ENCODE peak calls at places on chromosomes 4 and X, in nine cellular contexts. E, O, I, K, F, J, Q, N and P are unnamed samples.

GRCh38 chrX:108053218-108053617 is 8.4 kb downstream of the VSIG1 start:
- DNase-seq in E (no peak), O (no peak), I (no peak), K (no peak), F (peak), J (no peak), Q (no peak), N (no peak), P (no peak)

GRCh38 chr4:40241936-40242590 is 45.2 kb downstream of the RHOH start:
- DNase-seq in E (no peak), O (no peak), I (peak), K (no peak), F (no peak), J (no peak), Q (no peak), N (no peak), P (no peak)

GRCh38 chr4:36187723-36188333 is 56.5 kb downstream of the ARAP2 start:
- DNase-seq in E (no peak), O (no peak), I (peak), K (peak), F (peak), J (no peak), Q (no peak), N (peak), P (no peak)

GRCh38 chr4:140358281-140358680 is 15.2 kb upstream of the SCOC start:
- DNase-seq in E (no peak), O (no peak), I (no peak), K (no peak), F (no peak), J (no peak), Q (no peak), N (no peak), P (no peak)

GRCh38 chrX:105323951-105324350 is 103.5 kb upstream of the TEX13A start:
- DNase-seq in E (no peak), O (no peak), I (peak), K (peak), F (peak), J (no peak), Q (no peak), N (peak), P (peak)

GRCh38 chrX:86148024-86148511 is at the start of gene DACH2:
- DNase-seq in E (peak), O (peak), I (peak), K (peak), F (peak), J (no peak), Q (peak), N (peak), P (no peak)

GRCh38 chr4:115272185-115272584 is 158.8 kb upstream of the NDST4 start:
- DNase-seq in E (no peak), O (no peak), I (no peak), K (no peak), F (no peak), J (no peak), Q (no peak), N (no peak), P (no peak)

GRCh38 chrX:129600981-129601424 is 53.8 kb downstream of the APLN start:
- DNase-seq in E (no peak), O (no peak), I (no peak), K (peak), F (peak), J (no peak), Q (no peak), N (peak), P (no peak)

GRCh38 chr4:135197650-135198049 is 996.1 kb upstream of the PABPC4L start:
- DNase-seq in E (no peak), O (no peak), I (no peak), K (no peak), F (no peak), J (no peak), Q (no peak), N (no peak), P (no peak)

GRCh38 chr4:13860126-13860525 is 232.6 kb upstream of the BOD1L1 start:
- DNase-seq in E (no peak), O (no peak), I (no peak), K (no peak), F (peak), J (no peak), Q (no peak), N (peak), P (no peak)

GRCh38 chrX:35626124-35626523 is 172.0 kb upstream of the MAGEB16 start:
- DNase-seq in E (no peak), O (no peak), I (no peak), K (no peak), F (no peak), J (no peak), Q (no peak), N (no peak), P (no peak)

GRCh38 chr4:136277741-136278140 is 1254.6 kb downstream of the PCDH18 start:
- DNase-seq in E (no peak), O (no peak), I (peak), K (no peak), F (no peak), J (no peak), Q (no peak), N (no peak), P (no peak)

GRCh38 chr4:8860096-8860891 is 11.3 kb downstream of the HMX1 start:
- DNase-seq in E (no peak), O (no peak), I (no peak), K (no peak), F (no peak), J (no peak), Q (no peak), N (no peak), P (no peak)

GRCh38 chrX:45295587-45295986 is 94.9 kb upstream of the DIPK2B start:
- DNase-seq in E (no peak), O (no peak), I (peak), K (peak), F (peak), J (no peak), Q (no peak), N (peak), P (peak)

GRCh38 chr4:167114416-167114971 is 119.8 kb downstream of the SPOCK3 start:
- DNase-seq in E (no peak), O (no peak), I (peak), K (peak), F (no peak), J (no peak), Q (no peak), N (no peak), P (no peak)

GRCh38 chrX:30781711-30782444 is 107.2 kb downstream of the TAB3 start:
- DNase-seq in E (no peak), O (no peak), I (no peak), K (no peak), F (peak), J (no peak), Q (no peak), N (no peak), P (no peak)

GRCh38 chr4:169383724-169384123 is 113.0 kb upstream of the SH3RF1 start:
- DNase-seq in E (no peak), O (no peak), I (peak), K (peak), F (peak), J (no peak), Q (no peak), N (peak), P (peak)

GRCh38 chr4:7313361-7313811 is 121.0 kb downstream of the SORCS2 start:
- DNase-seq in E (no peak), O (no peak), I (no peak), K (no peak), F (no peak), J (no peak), Q (no peak), N (peak), P (no peak)

GRCh38 chrX:46125139-46125538 is 420.1 kb downstream of the ZNF674 start:
- DNase-seq in E (no peak), O (no peak), I (no peak), K (peak), F (no peak), J (no peak), Q (no peak), N (peak), P (no peak)

GRCh38 chrX:73267206-73267605 is 52.6 kb upstream of the NAP1L2 start:
- DNase-seq in E (peak), O (no peak), I (no peak), K (no peak), F (no peak), J (no peak), Q (no peak), N (no peak), P (no peak)

GRCh38 chr4:162837241-162837640 is 329.4 kb downstream of the NAF1 start:
- DNase-seq in E (no peak), O (no peak), I (no peak), K (no peak), F (no peak), J (no peak), Q (no peak), N (no peak), P (no peak)

GRCh38 chr4:82372874-82373815 is 646 bp downstream of the HNRNPD start:
- DNase-seq in E (peak), O (peak), I (peak), K (peak), F (peak), J (peak), Q (peak), N (peak), P (peak)

GRCh38 chr4:3862640-3863420 is 96.6 kb downstream of the ADRA2C start:
- DNase-seq in E (no peak), O (no peak), I (no peak), K (no peak), F (no peak), J (no peak), Q (peak), N (no peak), P (no peak)

GRCh38 chr4:157895205-157895604 is 277.6 kb downstream of the GASK1B start:
- DNase-seq in E (no peak), O (no peak), I (no peak), K (no peak), F (no peak), J (no peak), Q (no peak), N (no peak), P (no peak)

GRCh38 chr4:60611762-60612496 is 588.2 kb upstream of the ADGRL3 start:
- DNase-seq in E (no peak), O (no peak), I (peak), K (no peak), F (peak), J (no peak), Q (no peak), N (no peak), P (peak)

GRCh38 chr4:155995069-155995468 is 41.4 kb upstream of the CTSO start:
- DNase-seq in E (no peak), O (no peak), I (no peak), K (no peak), F (no peak), J (no peak), Q (no peak), N (no peak), P (no peak)

GRCh38 chr4:155999743-156000142 is 46.1 kb upstream of the CTSO start:
- DNase-seq in E (no peak), O (no peak), I (no peak), K (peak), F (peak), J (no peak), Q (peak), N (peak), P (no peak)
- TF ChIP-seq CTCF in E (no peak), O (no peak), I (peak), K (peak), F (peak), J (no peak), Q (peak), N (peak), P (peak)

GRCh38 chr4:165355900-165356300 is 22.9 kb upstream of the CPE start:
- DNase-seq in E (no peak), O (peak), I (peak), K (peak), F (peak), J (no peak), Q (peak), N (peak), P (peak)

GRCh38 chr4:165345663-165346417 is 18.4 kb downstream of the MSMO1 start:
- DNase-seq in E (no peak), O (no peak), I (no peak), K (peak), F (peak), J (no peak), Q (no peak), N (peak), P (no peak)

GRCh38 chr4:165347647-165348569 is 20.4 kb downstream of the MSMO1 start:
- DNase-seq in E (no peak), O (no peak), I (no peak), K (no peak), F (no peak), J (no peak), Q (no peak), N (no peak), P (no peak)

GRCh38 chr4:165351359-165352130 is 24.1 kb downstream of the MSMO1 start:
- DNase-seq in E (no peak), O (no peak), I (no peak), K (no peak), F (no peak), J (no peak), Q (no peak), N (no peak), P (no peak)
- TF ChIP-seq CTCF in E (no peak), O (no peak), I (no peak), K (no peak), F (no peak), J (no peak), Q (no peak), N (no peak), P (no peak)

GRCh38 chrX:110836982-110837381 is 41.4 kb upstream of the CHRDL1 start:
- DNase-seq in E (no peak), O (no peak), I (no peak), K (no peak), F (peak), J (no peak), Q (no peak), N (peak), P (no peak)
- TF ChIP-seq CTCF in E (no peak), O (no peak), I (no peak), K (peak), F (peak), J (no peak), Q (no peak), N (peak), P (peak)

GRCh38 chr4:153773236-153773690 is 13.4 kb upstream of the RNF175 start:
- DNase-seq in E (no peak), O (no peak), I (no peak), K (peak), F (peak), J (no peak), Q (no peak), N (no peak), P (no peak)
- TF ChIP-seq CTCF in E (no peak), O (no peak), I (no peak), K (peak), F (peak), J (no peak), Q (no peak), N (no peak), P (no peak)

DNA sequence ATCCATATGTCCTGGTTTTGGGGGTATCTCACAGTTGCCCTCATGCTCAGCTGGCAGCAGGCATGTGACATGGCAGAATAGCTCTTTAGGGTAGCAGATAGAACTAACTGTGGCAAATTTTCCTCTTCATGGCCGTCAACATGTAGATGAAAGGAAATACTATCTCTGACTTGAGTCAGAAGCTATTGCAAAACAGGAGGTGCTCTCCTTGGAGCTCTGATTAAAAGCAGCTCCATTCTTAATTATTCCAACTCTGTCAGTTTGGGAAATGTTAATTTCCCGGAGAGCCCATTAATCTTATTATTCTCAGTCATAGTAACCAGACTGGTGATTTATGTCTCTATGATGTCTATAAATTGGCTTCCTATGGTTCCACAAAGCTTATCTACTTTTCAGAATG is 18.2 kb downstream of the IL13RA1 start:
- DNase-seq in E (no peak), O (no peak), I (no peak), K (peak), F (no peak), J (no peak), Q (no peak), N (peak), P (no peak)
- TF ChIP-seq CTCF in E (no peak), O (no peak), I (no peak), K (no peak), F (no peak), J (no peak), Q (no peak), N (no peak), P (no peak)

GRCh38 chr4:107937040-107937439 is 5.7 kb downstream of the CYP2U1 start:
- DNase-seq in E (no peak), O (no peak), I (no peak), K (no peak), F (no peak), J (no peak), Q (no peak), N (no peak), P (no peak)

GRCh38 chr4:107935246-107935645 is 3.9 kb downstream of the CYP2U1 start:
- DNase-seq in E (no peak), O (no peak), I (no peak), K (no peak), F (no peak), J (no peak), Q (no peak), N (peak), P (no peak)

GRCh38 chr4:107931775-107932321 is 499 bp downstream of the CYP2U1 start:
- DNase-seq in E (peak), O (peak), I (no peak), K (no peak), F (no peak), J (peak), Q (peak), N (no peak), P (no peak)

GRCh38 chr4:107930821-107931774 is at the start of gene CYP2U1:
- DNase-seq in E (peak), O (peak), I (peak), K (peak), F (peak), J (peak), Q (peak), N (peak), P (peak)
- TF ChIP-seq CTCF in E (no peak), O (peak), I (no peak), K (no peak), F (no peak), J (no peak), Q (peak), N (no peak), P (peak)

GRCh38 chrX:74537011-74537390 is 77.4 kb downstream of the RLIM start:
- DNase-seq in E (no peak), O (peak), I (peak), K (peak), F (no peak), J (no peak), Q (peak), N (peak), P (peak)

GRCh38 chrX:74534569-74535038 is 79.8 kb downstream of the RLIM start:
- DNase-seq in E (no peak), O (no peak), I (peak), K (peak), F (no peak), J (no peak), Q (no peak), N (peak), P (peak)

GRCh38 chrX:74535211-74535621 is 79.2 kb downstream of the RLIM start:
- DNase-seq in E (no peak), O (peak), I (peak), K (peak), F (peak), J (no peak), Q (peak), N (peak), P (peak)

GRCh38 chrX:74535633-74536141 is 78.7 kb downstream of the RLIM start:
- DNase-seq in E (peak), O (peak), I (peak), K (peak), F (peak), J (peak), Q (peak), N (peak), P (peak)

GRCh38 chrX:74536142-74537010 is 78.0 kb downstream of the RLIM start:
- DNase-seq in E (peak), O (peak), I (peak), K (peak), F (peak), J (no peak), Q (peak), N (peak), P (peak)
- TF ChIP-seq CTCF in E (no peak), O (peak), I (no peak), K (peak), F (peak), J (no peak), Q (peak), N (peak), P (peak)

DNA sequence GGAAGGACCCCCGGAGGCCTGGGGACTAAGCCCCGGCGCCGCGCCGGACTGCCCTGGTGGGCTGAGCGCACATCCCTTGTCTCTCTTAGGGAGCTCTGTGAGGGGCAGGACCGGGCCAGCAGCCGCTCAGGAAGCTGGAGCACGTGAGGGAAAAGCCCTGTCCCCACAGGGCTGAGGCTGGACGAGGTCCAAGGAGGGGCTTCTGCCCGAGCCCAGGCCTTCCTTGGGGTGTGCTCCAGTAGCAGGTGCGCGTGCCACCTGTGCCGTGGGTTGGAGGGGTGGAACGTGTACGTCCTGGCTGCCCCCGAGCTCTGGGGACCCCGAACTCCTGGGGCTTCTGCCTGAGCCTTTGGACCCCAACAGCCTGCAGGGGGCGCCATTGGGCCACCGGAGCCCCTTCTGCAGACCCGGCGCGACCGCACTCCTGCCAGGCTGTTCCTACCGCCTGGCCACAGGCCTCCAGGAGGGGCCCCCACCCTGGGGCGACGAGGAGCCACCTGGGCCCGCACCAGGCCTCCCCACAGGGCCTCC is 27.2 kb downstream of the TACC3 start:
- DNase-seq in E (no peak), O (no peak), I (no peak), K (peak), F (peak), J (peak), Q (peak), N (peak), P (peak)
- TF ChIP-seq CTCF in E (no peak), O (peak), I (peak), K (peak), F (peak), J (peak), Q (peak), N (peak), P (peak)

GRCh38 chrX:152652467-152652866 is 14.8 kb downstream of the GABRQ start:
- DNase-seq in E (no peak), O (no peak), I (no peak), K (no peak), F (no peak), J (no peak), Q (no peak), N (no peak), P (no peak)

GRCh38 chrX:152656890-152657289 is 19.2 kb downstream of the GABRQ start:
- DNase-seq in E (no peak), O (no peak), I (no peak), K (no peak), F (no peak), J (no peak), Q (no peak), N (no peak), P (no peak)

GRCh38 chrX:152656087-152656486 is 18.4 kb downstream of the GABRQ start:
- DNase-seq in E (no peak), O (no peak), I (no peak), K (no peak), F (no peak), J (no peak), Q (no peak), N (no peak), P (no peak)

GRCh38 chrX:152663086-152663485 is 25.4 kb downstream of the GABRQ start:
- DNase-seq in E (no peak), O (no peak), I (no peak), K (no peak), F (no peak), J (no peak), Q (no peak), N (no peak), P (no peak)

GRCh38 chrX:152658302-152658701 is 20.6 kb downstream of the GABRQ start:
- DNase-seq in E (no peak), O (no peak), I (no peak), K (no peak), F (no peak), J (no peak), Q (no peak), N (no peak), P (no peak)
- TF ChIP-seq CTCF in E (no peak), O (no peak), I (no peak), K (no peak), F (peak), J (no peak), Q (no peak), N (no peak), P (no peak)

DNA sequence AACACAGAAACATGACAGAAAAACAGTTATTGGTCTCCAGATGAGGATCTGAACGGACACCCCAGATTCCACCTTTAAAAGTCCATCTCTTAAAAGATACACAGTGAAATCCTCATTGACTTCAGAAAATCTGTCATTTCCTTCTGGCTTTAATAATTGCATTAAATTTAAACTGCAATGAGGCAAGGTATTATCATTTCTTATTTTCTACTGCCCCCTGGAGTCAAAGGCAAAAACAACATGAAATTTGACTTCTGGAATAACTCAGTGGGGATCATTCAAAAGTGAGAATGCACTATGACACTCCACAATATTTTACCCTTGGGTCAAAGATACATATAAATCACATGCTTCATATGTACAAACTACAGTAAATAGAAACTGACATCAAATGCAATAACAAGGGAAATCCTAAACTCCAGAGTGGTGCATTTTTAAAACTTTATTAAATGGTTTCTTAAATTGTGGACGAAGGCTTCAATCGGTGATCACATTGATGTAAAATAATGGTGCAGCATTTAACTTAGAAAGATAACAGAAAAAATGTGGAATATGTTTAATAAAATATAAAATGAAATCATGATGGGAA is 56.4 kb upstream of the SPANXN1 start:
- DNase-seq in E (no peak), O (no peak), I (no peak), K (peak), F (peak), J (no peak), Q (no peak), N (peak), P (no peak)
- TF ChIP-seq CTCF in E (no peak), O (peak), I (peak), K (peak), F (peak), J (no peak), Q (peak), N (peak), P (peak)